ENCODE peak calls at places on chromosome 15, in four cellular contexts. E is lung, W is testis, T is IMR-90. Y is an unnamed sample.

GRCh38 chr15:44501768-44502366 is 35.1 kb upstream of the EIF3J start:
- DNase-seq in W (no peak), T (peak), E (no peak), Y (no peak)

GRCh38 chr15:96073908-96074307 is 256.6 kb upstream of the NR2F2 start:
- DNase-seq in T (no peak), E (no peak), W (no peak), Y (no peak)

GRCh38 chr15:89654311-89654761 is 931 bp downstream of the KIF7 start:
- DNase-seq in T (peak), W (no peak), E (no peak), Y (peak)

GRCh38 chr15:100997442-100997841 is 78.3 kb downstream of the LRRK1 start:
- DNase-seq in T (peak), E (no peak), W (no peak), Y (no peak)

GRCh38 chr15:75900577-75900976 is 3.1 kb upstream of the FBXO22 start:
- DNase-seq in W (no peak), E (no peak), T (no peak), Y (no peak)

GRCh38 chr15:94263341-94264273 is 32.2 kb downstream of the MCTP2 start:
- DNase-seq in W (no peak), T (peak), E (no peak), Y (no peak)

GRCh38 chr15:56082263-56082761 is 88.9 kb upstream of the NEDD4 start:
- DNase-seq in W (no peak), E (no peak), T (no peak), Y (no peak)

GRCh38 chr15:36814708-36815107 is 235.3 kb downstream of the CDIN1 start:
- DNase-seq in T (peak), E (no peak), W (no peak), Y (no peak)

GRCh38 chr15:37678124-37678523 is 256.3 kb upstream of the TMCO5A start:
- DNase-seq in W (no peak), E (no peak), T (no peak), Y (no peak)

GRCh38 chr15:65773386-65774111 is 18.5 kb downstream of the DENND4A start:
- DNase-seq in T (no peak), E (no peak), W (no peak), Y (no peak)

DNA sequence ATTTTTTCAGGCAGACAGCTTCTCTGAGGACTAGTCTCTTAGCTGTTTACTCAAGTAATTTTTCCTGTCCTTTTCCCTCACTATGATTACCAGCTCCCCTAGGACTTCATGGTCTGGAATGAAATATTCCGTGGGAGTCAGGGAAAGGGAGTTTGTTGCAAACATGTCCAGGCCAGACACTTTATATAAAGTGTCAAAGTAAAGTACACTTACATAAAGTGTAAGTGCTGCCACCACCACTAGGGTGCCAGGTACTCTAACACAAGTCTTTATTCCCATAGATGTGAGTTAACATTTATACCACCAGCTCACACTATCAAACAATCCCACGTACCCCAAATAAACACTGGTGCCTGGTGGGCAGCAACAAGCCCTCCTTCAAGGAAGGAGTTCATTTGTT is 179.8 kb downstream of the SNRPN start:
- DNase-seq in E (no peak), T (peak), W (peak), Y (no peak)
- TF ChIP-seq CTCF in E (no peak), T (peak), W (no peak), Y (no peak)

DNA sequence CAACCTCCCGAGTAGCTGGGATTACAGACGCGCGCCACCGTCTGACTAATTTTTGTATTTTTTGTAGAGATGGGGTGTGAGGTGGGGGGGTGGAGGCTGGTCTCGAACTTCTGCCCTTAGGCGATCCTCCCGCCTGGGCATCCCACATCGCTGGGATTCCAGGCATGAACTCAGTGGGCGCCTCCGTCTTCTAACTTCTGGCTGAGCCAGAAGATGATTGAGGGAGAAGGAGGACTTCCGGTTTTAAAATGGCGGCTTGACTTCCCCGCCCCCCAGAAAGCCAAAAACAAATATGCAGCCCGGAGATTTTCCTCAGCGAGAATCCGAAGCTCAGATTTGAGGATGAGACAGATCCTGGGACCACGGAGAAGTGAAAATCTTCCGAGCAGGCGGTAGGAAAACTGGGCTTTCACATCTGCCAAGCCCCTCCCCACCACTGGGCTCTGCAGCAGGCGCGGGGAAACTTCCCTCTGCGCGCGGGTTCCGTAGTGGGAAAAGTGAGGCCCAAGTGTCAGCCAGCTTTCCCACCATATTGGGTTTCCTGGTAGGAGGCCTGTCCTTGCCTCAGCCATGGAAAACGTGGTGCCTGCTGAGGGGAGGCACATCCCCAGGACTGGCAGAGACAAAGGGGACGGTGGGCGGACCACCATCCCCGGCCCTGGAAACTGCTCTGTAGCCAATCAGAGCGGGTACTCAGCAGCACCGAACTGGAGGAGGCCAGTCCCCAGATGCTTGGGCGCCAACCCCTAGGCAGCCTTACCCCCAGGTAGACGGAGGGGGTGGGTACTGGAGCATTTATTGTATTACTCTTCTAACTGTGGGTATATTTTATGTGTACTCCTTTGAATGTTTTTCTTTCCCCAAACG is 17.3 kb downstream of the CHST14 start:
- DNase-seq in W (no peak), T (no peak), E (no peak), Y (no peak)
- H3K4me3 ChIP-seq in W (peak), T (no peak), E (no peak), Y (no peak)

GRCh38 chr15:32909431-32909830 is 191.6 kb downstream of the GREM1 start:
- DNase-seq in W (no peak), T (peak), E (no peak), Y (no peak)
- H3K27ac ChIP-seq in W (no peak), T (no peak), E (no peak), Y (no peak)

GRCh38 chr15:59528429-59528828 is 83.2 kb upstream of the GCNT3 start:
- DNase-seq in E (no peak), W (no peak), T (no peak), Y (no peak)
- TF ChIP-seq CTCF in E (no peak), W (no peak), T (no peak), Y (no peak)

GRCh38 chr15:85581495-85581894 is 201.1 kb downstream of the AKAP13 start:
- DNase-seq in W (peak), T (no peak), E (no peak), Y (peak)

GRCh38 chr15:85584791-85585360 is 204.5 kb downstream of the AKAP13 start:
- DNase-seq in E (no peak), W (no peak), T (no peak), Y (no peak)

GRCh38 chr15:85582076-85582718 is 201.8 kb downstream of the AKAP13 start:
- DNase-seq in T (peak), E (no peak), W (no peak), Y (peak)

GRCh38 chr15:85582719-85583089 is 202.3 kb downstream of the AKAP13 start:
- DNase-seq in W (peak), E (no peak), T (peak), Y (peak)

GRCh38 chr15:85583404-85584390 is 203.3 kb downstream of the AKAP13 start:
- DNase-seq in W (peak), E (peak), T (peak), Y (no peak)
- H3K4me3 ChIP-seq in W (peak), E (no peak), T (no peak), Y (peak)

DNA sequence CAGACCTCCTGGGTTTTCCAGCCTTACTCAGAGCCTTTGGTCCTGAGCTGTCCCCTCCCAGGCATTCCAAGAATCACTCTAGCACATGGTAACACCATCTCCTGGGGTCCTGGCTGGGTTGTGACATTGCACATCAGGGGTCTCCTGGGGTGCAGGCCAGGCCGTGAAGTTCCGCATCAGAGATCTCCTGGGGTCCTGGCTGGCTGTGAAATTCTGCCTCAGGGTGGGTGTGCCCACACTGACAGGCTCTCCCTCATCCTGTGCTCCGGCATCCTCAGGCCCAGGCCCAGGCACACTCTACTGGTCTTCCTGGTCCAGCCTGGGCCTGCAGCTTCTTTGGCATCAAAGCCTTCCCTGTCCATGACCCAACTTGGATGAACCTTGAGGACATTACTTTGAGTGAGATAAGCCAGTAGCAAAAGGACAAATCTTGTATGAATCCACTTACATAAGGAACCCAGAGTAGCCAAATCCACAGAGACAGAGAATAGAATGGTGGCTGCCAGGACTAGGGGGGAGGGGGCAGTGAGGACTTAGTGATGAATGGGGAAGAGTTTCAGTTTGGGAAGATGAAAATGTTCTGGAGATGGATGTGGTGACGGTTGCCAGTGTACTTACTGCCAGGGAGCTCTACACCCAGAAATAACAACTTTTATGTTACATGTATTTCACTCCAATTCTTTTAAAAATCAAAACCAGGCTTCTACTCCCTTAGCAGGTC is 49.1 kb upstream of the KLF13 start:
- DNase-seq in W (peak), T (no peak), E (no peak), Y (peak)
- H3K27ac ChIP-seq in W (no peak), T (no peak), E (no peak), Y (no peak)

GRCh38 chr15:51756482-51756881 is 5.1 kb downstream of the TMOD2 start:
- DNase-seq in W (no peak), T (no peak), E (no peak), Y (no peak)

GRCh38 chr15:51758645-51759044 is 7.2 kb downstream of the TMOD2 start:
- DNase-seq in E (no peak), T (peak), W (peak), Y (no peak)

GRCh38 chr15:51760805-51761204 is 9.4 kb downstream of the TMOD2 start:
- DNase-seq in W (no peak), T (no peak), E (no peak), Y (no peak)

GRCh38 chr15:51757463-51757862 is 6.1 kb downstream of the TMOD2 start:
- DNase-seq in T (no peak), W (no peak), E (no peak), Y (no peak)

DNA sequence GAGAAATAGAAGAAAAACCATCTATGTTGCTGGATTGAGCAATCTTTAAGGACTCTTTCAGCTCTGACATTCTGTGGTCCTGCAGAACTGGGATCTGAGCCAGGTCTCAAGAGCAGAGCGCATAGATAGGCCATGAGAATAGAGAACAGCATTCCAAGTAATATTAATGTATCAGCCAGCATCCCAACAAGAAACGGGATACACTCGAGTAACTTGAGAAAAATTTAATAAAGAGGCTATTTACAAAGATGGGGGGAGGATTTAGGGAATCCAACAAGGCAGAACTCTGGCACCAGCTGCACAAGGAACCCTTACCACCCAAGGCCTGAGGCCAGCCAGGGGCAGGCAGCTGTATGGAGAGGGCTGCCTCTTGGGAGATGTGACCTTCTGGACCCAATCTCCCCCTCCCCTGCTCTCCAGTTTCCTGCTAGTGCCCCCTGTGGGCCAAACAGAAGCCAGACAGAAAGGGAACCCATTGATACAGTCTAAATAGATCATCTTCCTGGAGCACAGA is 8.2 kb downstream of the TMOD2 start:
- DNase-seq in E (peak), T (peak), W (peak), Y (no peak)
- TF ChIP-seq CTCF in E (no peak), T (peak), W (no peak), Y (no peak)

DNA sequence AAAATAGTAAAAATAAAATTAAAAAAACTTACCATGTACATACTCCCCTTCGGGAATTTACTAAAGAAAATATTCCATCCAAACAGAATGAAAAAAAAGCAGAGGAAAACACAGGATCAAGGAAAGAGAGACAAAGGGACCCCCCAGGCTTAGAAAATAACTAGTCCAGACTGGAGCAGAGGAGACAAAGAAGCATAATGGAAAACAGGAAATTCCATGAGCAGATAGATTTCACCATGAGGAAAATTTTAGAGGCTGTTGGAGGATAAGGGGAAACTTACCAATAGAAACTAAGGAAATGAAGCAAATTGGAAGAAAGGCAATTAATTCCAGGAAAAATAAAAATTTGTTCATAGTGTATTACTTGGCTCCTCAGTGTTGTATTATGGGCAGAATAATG is 36.7 kb downstream of the SLC27A2 start:
- DNase-seq in E (no peak), W (no peak), T (no peak), Y (no peak)
- H3K4me3 ChIP-seq in E (no peak), W (no peak), T (no peak), Y (no peak)

GRCh38 chr15:81265256-81265943 is 58.5 kb downstream of the STARD5 start:
- DNase-seq in T (no peak), W (no peak), E (no peak), Y (no peak)
- H3K27ac ChIP-seq in T (no peak), W (no peak), E (no peak), Y (no peak)

DNA sequence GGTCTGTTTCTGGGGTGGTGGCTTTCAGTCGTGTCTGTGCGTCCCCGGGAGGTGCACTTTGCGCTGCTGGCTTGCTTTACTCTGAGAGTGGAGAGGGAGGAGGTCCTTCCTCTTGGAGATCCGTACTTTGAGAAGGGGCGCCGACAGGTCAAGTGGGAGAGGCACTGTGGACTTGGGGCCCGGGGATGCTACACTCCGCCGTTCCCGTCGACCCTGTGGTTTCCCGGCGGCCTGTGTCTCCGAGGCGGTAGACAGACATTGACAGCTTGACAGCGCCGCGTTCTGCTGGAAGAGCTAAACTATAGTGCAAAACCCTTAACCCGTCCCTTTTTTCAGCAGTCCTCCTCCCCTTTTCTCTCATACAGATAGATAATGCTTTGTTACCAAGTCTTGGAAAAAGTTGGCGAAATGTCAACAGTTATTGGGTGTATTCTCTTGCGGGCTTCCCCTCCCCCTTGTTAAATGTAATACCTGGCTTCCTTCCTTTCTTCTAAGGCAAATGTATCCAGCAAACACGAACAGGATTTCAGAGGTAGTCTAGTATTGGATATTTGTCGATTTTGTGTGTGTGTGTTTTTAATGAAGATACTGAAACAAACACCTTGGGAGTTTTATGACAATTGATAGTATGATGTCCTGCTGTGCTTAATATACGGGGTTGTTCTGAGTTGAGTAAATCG is 6.6 kb downstream of the TPM1 start:
- DNase-seq in E (peak), W (peak), T (peak), Y (no peak)
- TF ChIP-seq CTCF in E (no peak), W (no peak), T (no peak), Y (no peak)